ENCODE peak calls at places on chromosome 20, in seven cellular contexts. H is IMR-90, Z is mesendoderm, M is H1, A is neuronal stem cell, V is trophoblast cell, S is mesenchymal stem cell. L is an unnamed sample.

GRCh38 chr20:1310506-1311190 is 18.3 kb downstream of the SDCBP2 start:
- DNase-seq in S (no peak), H (no peak), Z (no peak), A (no peak), M (no peak), V (no peak), L (no peak)

GRCh38 chr20:34549291-34549928 is 9.1 kb upstream of the MAP1LC3A start:
- DNase-seq in A (no peak), H (peak; percentile 15), Z (peak; percentile 95), V (peak; percentile 67), M (peak; percentile 64), S (peak; percentile 32), L (peak; percentile 91)

GRCh38 chr20:8360035-8360434 is 228.0 kb downstream of the PLCB1 start:
- DNase-seq in A (no peak), H (no peak), M (no peak), Z (peak; percentile 89), S (no peak), V (no peak), L (no peak)

GRCh38 chr20:45821942-45822341 is 5.2 kb downstream of the TNNC2 start:
- DNase-seq in A (no peak), H (no peak), M (no peak), S (no peak), Z (no peak), V (peak; percentile 5), L (no peak)

GRCh38 chr20:34528921-34529297 is 12.7 kb downstream of the DYNLRB1 start:
- DNase-seq in S (no peak), A (no peak), M (no peak), H (no peak), V (no peak), Z (no peak), L (no peak)

GRCh38 chr20:23446505-23446904 is 6.2 kb downstream of the CST11 start:
- DNase-seq in Z (peak; percentile 73), V (peak; percentile 84), S (peak; percentile 62), H (peak; percentile 21), M (peak; percentile 88), A (peak; percentile 51), L (peak; percentile 75)

GRCh38 chr20:60729119-60729900 is 522.8 kb upstream of the CDH4 start:
- DNase-seq in H (no peak), Z (peak; percentile 43), M (no peak), S (no peak), A (no peak), V (no peak), L (peak; percentile 51)

GRCh38 chr20:44388466-44389023 is 33.0 kb downstream of the HNF4A start:
- DNase-seq in H (peak; percentile 59), M (peak; percentile 95), V (peak; percentile 95), A (peak; percentile 62), S (peak; percentile 58), Z (peak; percentile 94), L (peak; percentile 94)

GRCh38 chr20:53569606-53570307 is 23.9 kb downstream of the ZNF217 start:
- DNase-seq in V (no peak), M (no peak), H (no peak), Z (no peak), A (no peak), S (no peak), L (peak; percentile 4)

GRCh38 chr20:38997622-38998021 is 35.5 kb downstream of the DHX35 start:
- DNase-seq in A (no peak), H (no peak), V (no peak), M (no peak), Z (peak; percentile 13), S (no peak), L (peak; percentile 30)

GRCh38 chr20:48150568-48150967 is 365.3 kb upstream of the SULF2 start:
- DNase-seq in V (no peak), Z (no peak), A (no peak), H (no peak), S (no peak), M (no peak), L (no peak)

GRCh38 chr20:961768-962167 is 40.3 kb downstream of the RSPO4 start:
- DNase-seq in A (no peak), S (no peak), H (no peak), V (no peak), M (no peak), Z (no peak), L (no peak)

GRCh38 chr20:1456300-1456699 is 10.3 kb downstream of the NSFL1C start:
- DNase-seq in A (no peak), H (peak; percentile 33), V (peak; percentile 70), Z (peak; percentile 28), M (no peak), S (no peak), L (no peak)

GRCh38 chr20:40680560-40680959 is 8.5 kb downstream of the MAFB start:
- DNase-seq in M (no peak), S (no peak), H (no peak), Z (no peak), V (no peak), A (no peak), L (no peak)

GRCh38 chr20:24718696-24719095 is 230.4 kb upstream of the CST7 start:
- DNase-seq in Z (peak; percentile 16), M (peak; percentile 34), S (no peak), V (no peak), A (no peak), H (no peak), L (peak; percentile 43)

GRCh38 chr20:51910202-51911050 is 108.1 kb upstream of the SALL4 start:
- DNase-seq in M (no peak), Z (peak; percentile 72), S (peak; percentile 41), H (peak; percentile 17), V (peak; percentile 49), A (peak; percentile 48), L (no peak)

GRCh38 chr20:45968801-45969711 is 2.9 kb downstream of the ZNF335 start:
- DNase-seq in A (no peak), S (peak; percentile 75), Z (no peak), H (peak; percentile 81), V (no peak), M (no peak), L (peak; percentile 25)

GRCh38 chr20:38031957-38032356 is 1.3 kb downstream of the TTI1 start:
- DNase-seq in M (no peak), A (no peak), S (no peak), V (no peak), H (no peak), Z (no peak), L (no peak)

GRCh38 chr20:38350879-38351775 is 4.8 kb downstream of the LBP start:
- DNase-seq in M (no peak), A (no peak), Z (no peak), H (no peak), S (no peak), V (no peak), L (no peak)

GRCh38 chr20:31934491-31934890 is 17.4 kb downstream of the PDRG1 start:
- DNase-seq in H (no peak), A (no peak), Z (no peak), V (no peak), S (no peak), M (no peak), L (no peak)

GRCh38 chr20:11377761-11378160 is 539.9 kb upstream of the BTBD3 start:
- DNase-seq in M (no peak), V (no peak), H (no peak), A (no peak), S (no peak), Z (no peak), L (no peak)

GRCh38 chr20:11376998-11377397 is 540.7 kb upstream of the BTBD3 start:
- DNase-seq in H (peak; percentile 90), Z (no peak), A (no peak), S (no peak), M (no peak), V (no peak), L (no peak)

GRCh38 chr20:11378252-11378651 is 539.4 kb upstream of the BTBD3 start:
- DNase-seq in M (no peak), A (no peak), S (no peak), Z (peak; percentile 77), H (no peak), V (no peak), L (peak; percentile 41)

GRCh38 chr20:11379257-11380011 is 538.3 kb upstream of the BTBD3 start:
- DNase-seq in Z (peak; percentile 95), A (peak; percentile 37), H (no peak), M (peak; percentile 73), V (peak; percentile 31), S (peak; percentile 51), L (peak; percentile 90)

GRCh38 chr20:11380283-11380682 is 537.4 kb upstream of the BTBD3 start:
- DNase-seq in V (no peak), H (no peak), A (no peak), Z (no peak), M (no peak), S (no peak), L (no peak)
- H2AK5ac ChIP-seq in V (no peak overlapping the region), H (no peak overlapping the region), A (no peak overlapping the region), Z (peak overlapping the region; percentile 57), M (no peak overlapping the region), S (peak overlapping the region; percentile 19), L (no peak overlapping the region)

DNA sequence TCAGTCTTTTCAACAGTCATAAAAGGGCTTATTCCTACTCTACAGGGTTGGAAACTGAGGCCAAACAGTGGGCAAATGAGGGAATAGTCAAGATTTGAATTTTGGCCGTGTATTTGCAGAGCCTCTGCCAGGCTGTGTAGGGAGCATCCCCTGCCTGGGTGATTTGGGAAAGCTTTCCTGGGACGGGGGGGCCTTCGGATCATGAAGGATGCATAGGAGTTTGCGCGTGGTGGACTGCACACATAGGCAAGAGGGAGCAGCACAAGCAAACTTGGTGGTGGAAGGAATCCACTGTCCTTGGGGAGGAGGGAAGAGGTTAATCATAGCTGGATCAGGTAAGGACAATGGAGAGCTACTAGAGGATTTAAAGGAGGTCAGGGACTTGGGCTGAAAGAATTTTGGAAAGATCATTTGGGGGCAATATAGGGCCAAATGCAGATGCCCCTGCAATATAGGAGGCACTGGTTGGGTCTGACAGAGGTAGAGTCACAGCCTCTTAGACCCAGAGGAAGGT is 2.5 kb downstream of the PTPRA start:
- DNase-seq in H (no peak), S (no peak), A (no peak), V (no peak), M (no peak), Z (no peak), L (no peak)
- H2AK5ac ChIP-seq in H (no peak overlapping the region), S (no peak overlapping the region), A (no peak overlapping the region), V (no peak overlapping the region), M (no peak overlapping the region), Z (no peak overlapping the region), L (no peak overlapping the region)

GRCh38 chr20:3815703-3816315 is 4.5 kb upstream of the AP5S1 start:
- DNase-seq in S (no peak), H (no peak), M (no peak), A (no peak), V (no peak), Z (no peak), L (no peak)
- H2AK5ac ChIP-seq in S (no peak overlapping the region), H (peak overlapping the region; percentile 28), M (no peak overlapping the region), A (no peak overlapping the region), V (no peak overlapping the region), Z (no peak overlapping the region), L (no peak overlapping the region)

DNA sequence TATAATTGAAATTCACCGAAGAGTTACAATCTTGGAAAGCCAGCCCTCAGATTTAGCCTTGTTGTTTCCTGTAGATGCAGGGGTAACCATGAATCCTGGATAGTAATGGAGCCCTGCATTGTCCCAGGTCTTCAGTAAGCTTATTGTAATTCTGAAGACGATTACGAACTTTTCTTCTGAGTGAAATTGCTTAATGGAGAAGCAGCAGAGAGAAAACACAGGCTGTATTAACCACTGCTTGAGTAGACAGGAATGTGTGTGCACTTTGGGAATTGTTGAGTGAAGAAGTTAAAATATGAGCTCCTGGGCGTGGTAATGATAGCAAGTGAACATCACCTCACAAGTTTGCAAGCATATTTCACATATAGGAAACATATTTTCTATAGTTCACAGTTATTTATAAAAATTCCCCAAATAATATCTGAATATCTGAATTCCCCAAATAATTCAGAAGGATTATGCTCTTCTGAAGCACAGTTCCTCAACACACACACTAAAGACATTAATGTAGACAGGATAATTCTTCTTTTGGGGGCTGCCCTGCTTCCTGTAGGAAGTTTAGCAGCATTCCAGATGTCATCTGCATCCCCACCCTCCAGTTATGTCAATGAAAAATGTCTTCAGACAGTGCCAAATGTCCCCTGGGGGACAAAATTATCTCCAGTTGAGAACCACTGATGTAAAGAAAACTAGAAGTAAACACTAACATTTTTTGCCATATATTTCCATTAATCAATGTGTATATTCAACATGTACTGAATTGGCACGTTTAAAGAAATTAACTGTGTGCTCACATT is 26.1 kb upstream of the NAA20 start:
- DNase-seq in V (peak; percentile 61), H (no peak), M (no peak), Z (no peak), A (no peak), S (no peak), L (no peak)
- H2AK5ac ChIP-seq in V (no peak overlapping the region), H (no peak overlapping the region), M (no peak overlapping the region), Z (no peak overlapping the region), A (no peak overlapping the region), S (peak overlapping the region; percentile 90), L (no peak overlapping the region)